ENCODE peak calls at places on chromosomes 1 and 21, in seven cellular contexts. One of them, this sample, is unnamed.

GRCh38 chr1:236010443-236010842 is 54.4 kb downstream of the NID1 start:
- DNase-seq in ovary: no peak
- DNase-seq in CD8-positive, alpha-beta memory T cell: no peak
- DNase-seq in dorsolateral prefrontal cortex: no peak
- DNase-seq in SJSA1: no peak
- DNase-seq in posterior vena cava: peak
- DNase-seq in HT1080: no peak
- DNase-seq in this sample: no peak

GRCh38 chr1:18387307-18387706 is 93.4 kb upstream of the KLHDC7A start:
- DNase-seq in SJSA1: no peak
- DNase-seq in CD8-positive, alpha-beta memory T cell: no peak
- DNase-seq in HT1080: no peak
- DNase-seq in posterior vena cava: peak
- DNase-seq in ovary: no peak
- DNase-seq in dorsolateral prefrontal cortex: no peak
- DNase-seq in this sample: no peak

GRCh38 chr1:192771341-192771740 is 37.5 kb upstream of the RGS2 start:
- DNase-seq in dorsolateral prefrontal cortex: no peak
- DNase-seq in CD8-positive, alpha-beta memory T cell: no peak
- DNase-seq in ovary: no peak
- DNase-seq in posterior vena cava: no peak
- DNase-seq in HT1080: no peak
- DNase-seq in SJSA1: no peak
- DNase-seq in this sample: no peak

GRCh38 chr1:231679109-231679508 is 52.5 kb downstream of the DISC1 start:
- DNase-seq in posterior vena cava: no peak
- DNase-seq in SJSA1: no peak
- DNase-seq in CD8-positive, alpha-beta memory T cell: no peak
- DNase-seq in ovary: no peak
- DNase-seq in dorsolateral prefrontal cortex: no peak
- DNase-seq in HT1080: no peak
- DNase-seq in this sample: no peak

GRCh38 chr1:15454256-15454655 is 2.3 kb upstream of the CELA2A start:
- DNase-seq in posterior vena cava: no peak
- DNase-seq in CD8-positive, alpha-beta memory T cell: no peak
- DNase-seq in ovary: no peak
- DNase-seq in HT1080: peak
- DNase-seq in dorsolateral prefrontal cortex: no peak
- DNase-seq in SJSA1: peak
- DNase-seq in this sample: no peak

GRCh38 chr1:229303855-229304254 is 32.9 kb downstream of the RAB4A start:
- DNase-seq in SJSA1: no peak
- DNase-seq in HT1080: no peak
- DNase-seq in ovary: no peak
- DNase-seq in posterior vena cava: no peak
- DNase-seq in CD8-positive, alpha-beta memory T cell: no peak
- DNase-seq in dorsolateral prefrontal cortex: no peak
- DNase-seq in this sample: no peak

GRCh38 chr1:158752155-158752712 is 2.3 kb upstream of the OR6K6 start:
- DNase-seq in CD8-positive, alpha-beta memory T cell: no peak
- DNase-seq in HT1080: no peak
- DNase-seq in SJSA1: no peak
- DNase-seq in posterior vena cava: no peak
- DNase-seq in dorsolateral prefrontal cortex: no peak
- DNase-seq in ovary: no peak
- DNase-seq in this sample: no peak

GRCh38 chr21:44955803-44956175 is 16.0 kb downstream of the SLX9 start:
- DNase-seq in HT1080: no peak
- DNase-seq in posterior vena cava: no peak
- DNase-seq in ovary: no peak
- DNase-seq in dorsolateral prefrontal cortex: no peak
- DNase-seq in SJSA1: no peak
- DNase-seq in CD8-positive, alpha-beta memory T cell: no peak
- DNase-seq in this sample: no peak

GRCh38 chr1:213123532-213123931 is 72.5 kb downstream of the RPS6KC1 start:
- DNase-seq in HT1080: peak
- DNase-seq in posterior vena cava: no peak
- DNase-seq in ovary: no peak
- DNase-seq in dorsolateral prefrontal cortex: no peak
- DNase-seq in CD8-positive, alpha-beta memory T cell: no peak
- DNase-seq in SJSA1: peak
- DNase-seq in this sample: no peak

GRCh38 chr1:160860840-160861505 is 1.7 kb downstream of the CD244 start:
- DNase-seq in ovary: no peak
- DNase-seq in SJSA1: no peak
- DNase-seq in CD8-positive, alpha-beta memory T cell: no peak
- DNase-seq in posterior vena cava: no peak
- DNase-seq in HT1080: no peak
- DNase-seq in dorsolateral prefrontal cortex: no peak
- DNase-seq in this sample: no peak

GRCh38 chr1:26148887-26149286 is 10.0 kb upstream of the FAM110D start:
- DNase-seq in dorsolateral prefrontal cortex: no peak
- DNase-seq in SJSA1: no peak
- DNase-seq in ovary: no peak
- DNase-seq in CD8-positive, alpha-beta memory T cell: no peak
- DNase-seq in HT1080: no peak
- DNase-seq in posterior vena cava: no peak
- DNase-seq in this sample: no peak

GRCh38 chr1:245822997-245823396 is 668.2 kb downstream of the KIF26B start:
- DNase-seq in CD8-positive, alpha-beta memory T cell: no peak
- DNase-seq in HT1080: peak
- DNase-seq in dorsolateral prefrontal cortex: no peak
- DNase-seq in SJSA1: peak
- DNase-seq in ovary: no peak
- DNase-seq in posterior vena cava: no peak
- DNase-seq in this sample: no peak

GRCh38 chr1:219847215-219847855 is 81.0 kb downstream of the SLC30A10 start:
- DNase-seq in SJSA1: no peak
- DNase-seq in HT1080: peak
- DNase-seq in CD8-positive, alpha-beta memory T cell: no peak
- DNase-seq in dorsolateral prefrontal cortex: no peak
- DNase-seq in posterior vena cava: no peak
- DNase-seq in ovary: no peak
- DNase-seq in this sample: no peak

GRCh38 chr1:31507676-31508530 is 68.4 kb upstream of the TINAGL1 start:
- DNase-seq in HT1080: no peak
- DNase-seq in SJSA1: no peak
- DNase-seq in dorsolateral prefrontal cortex: no peak
- DNase-seq in posterior vena cava: no peak
- DNase-seq in CD8-positive, alpha-beta memory T cell: no peak
- DNase-seq in ovary: no peak
- DNase-seq in this sample: no peak

GRCh38 chr21:36218691-36219090 is 62.1 kb downstream of the DOP1B start:
- DNase-seq in ovary: no peak
- DNase-seq in SJSA1: no peak
- DNase-seq in dorsolateral prefrontal cortex: no peak
- DNase-seq in HT1080: no peak
- DNase-seq in CD8-positive, alpha-beta memory T cell: no peak
- DNase-seq in posterior vena cava: no peak
- DNase-seq in this sample: no peak

GRCh38 chr1:11634759-11635158 is 19.5 kb downstream of the FBXO2 start:
- DNase-seq in HT1080: no peak
- DNase-seq in SJSA1: no peak
- DNase-seq in dorsolateral prefrontal cortex: no peak
- DNase-seq in posterior vena cava: no peak
- DNase-seq in CD8-positive, alpha-beta memory T cell: no peak
- DNase-seq in ovary: no peak
- DNase-seq in this sample: no peak

GRCh38 chr1:170175477-170175876 is 29.7 kb downstream of the NTMT2 start:
- DNase-seq in ovary: no peak
- DNase-seq in HT1080: no peak
- DNase-seq in CD8-positive, alpha-beta memory T cell: no peak
- DNase-seq in posterior vena cava: no peak
- DNase-seq in SJSA1: no peak
- DNase-seq in dorsolateral prefrontal cortex: no peak
- DNase-seq in this sample: no peak

GRCh38 chr1:83698644-83699043 is 300.3 kb downstream of the TTLL7 start:
- DNase-seq in HT1080: no peak
- DNase-seq in CD8-positive, alpha-beta memory T cell: no peak
- DNase-seq in posterior vena cava: no peak
- DNase-seq in dorsolateral prefrontal cortex: no peak
- DNase-seq in ovary: no peak
- DNase-seq in SJSA1: no peak
- DNase-seq in this sample: no peak

GRCh38 chr1:53614231-53615021 is 124.5 kb downstream of the GLIS1 start:
- DNase-seq in CD8-positive, alpha-beta memory T cell: no peak
- DNase-seq in posterior vena cava: peak
- DNase-seq in ovary: no peak
- DNase-seq in SJSA1: no peak
- DNase-seq in HT1080: no peak
- DNase-seq in dorsolateral prefrontal cortex: peak
- DNase-seq in this sample: no peak

GRCh38 chr1:226676381-226676780 is 62.7 kb downstream of the ITPKB start:
- DNase-seq in dorsolateral prefrontal cortex: no peak
- DNase-seq in SJSA1: no peak
- DNase-seq in posterior vena cava: no peak
- DNase-seq in CD8-positive, alpha-beta memory T cell: no peak
- DNase-seq in HT1080: no peak
- DNase-seq in ovary: no peak
- DNase-seq in this sample: no peak

GRCh38 chr1:6638226-6638625 is 13.6 kb downstream of the THAP3 start:
- DNase-seq in SJSA1: no peak
- DNase-seq in posterior vena cava: peak
- DNase-seq in dorsolateral prefrontal cortex: peak
- DNase-seq in HT1080: no peak
- DNase-seq in ovary: peak
- DNase-seq in CD8-positive, alpha-beta memory T cell: no peak
- DNase-seq in this sample: no peak

GRCh38 chr1:28328228-28328648 is 602 bp upstream of the MED18 start:
- DNase-seq in dorsolateral prefrontal cortex: no peak
- DNase-seq in ovary: peak
- DNase-seq in SJSA1: no peak
- DNase-seq in posterior vena cava: peak
- DNase-seq in HT1080: no peak
- DNase-seq in CD8-positive, alpha-beta memory T cell: no peak
- DNase-seq in this sample: no peak